ENCODE peak calls at places on chromosomes 11 and 22, in six cellular contexts. C, V, Q, Y, R and X are unnamed samples.

GRCh38 chr11:74639533-74639932 is 47.2 kb downstream of the POLD3 start:
- DNase-seq in C (no peak), V (no peak), Q (no peak), Y (no peak), R (no peak), X (no peak)

GRCh38 chr11:125455851-125456250 is 40.2 kb downstream of the FEZ1 start:
- DNase-seq in C (no peak), V (no peak), Q (no peak), Y (no peak), R (peak; percentile 28), X (no peak)

GRCh38 chr11:43576834-43577521 is 103.6 kb upstream of the HSD17B12 start:
- DNase-seq in C (peak; percentile 34), V (no peak), Q (no peak), Y (peak; percentile 92), R (no peak), X (no peak)

GRCh38 chr22:45336971-45337431 is 27.3 kb downstream of the FAM118A start:
- DNase-seq in C (peak; percentile 78), V (peak; percentile 12), Q (no peak), Y (no peak), R (no peak), X (no peak)

GRCh38 chr11:77188912-77189491 is 61.0 kb downstream of the MYO7A start:
- DNase-seq in C (no peak), V (no peak), Q (no peak), Y (peak; percentile 56), R (no peak), X (no peak)

GRCh38 chr11:126423154-126423553 is 67.7 kb downstream of the ST3GAL4 start:
- DNase-seq in C (no peak), V (no peak), Q (no peak), Y (no peak), R (no peak), X (no peak)

GRCh38 chr11:115284766-115285165 is 219.4 kb downstream of the CADM1 start:
- DNase-seq in C (no peak), V (no peak), Q (no peak), Y (no peak), R (no peak), X (no peak)

GRCh38 chr11:29231586-29231985 is 785.2 kb downstream of the KCNA4 start:
- DNase-seq in C (no peak), V (no peak), Q (no peak), Y (no peak), R (no peak), X (no peak)

GRCh38 chr11:44680982-44681597 is 45.7 kb upstream of the TSPAN18 start:
- DNase-seq in C (no peak), V (no peak), Q (no peak), Y (peak; percentile 47), R (no peak), X (no peak)

GRCh38 chr11:133581091-133581490 is 48.8 kb upstream of the OPCML start:
- DNase-seq in C (no peak), V (no peak), Q (no peak), Y (no peak), R (no peak), X (no peak)

GRCh38 chr11:134164490-134165370 is 59.0 kb downstream of the NCAPD3 start:
- DNase-seq in C (no peak), V (no peak), Q (no peak), Y (peak; percentile 41), R (no peak), X (no peak)

GRCh38 chr11:66409226-66409625 is 11.6 kb upstream of the NPAS4 start:
- DNase-seq in C (no peak), V (no peak), Q (no peak), Y (no peak), R (no peak), X (no peak)

GRCh38 chr11:27459191-27459590 is 13.4 kb downstream of the LGR4 start:
- DNase-seq in C (no peak), V (no peak), Q (no peak), Y (no peak), R (no peak), X (no peak)

GRCh38 chr11:19772480-19772879 is 59.8 kb downstream of the NAV2 start:
- DNase-seq in C (no peak), V (no peak), Q (no peak), Y (peak; percentile 65), R (no peak), X (no peak)

GRCh38 chr22:49853981-49854791 is 542 bp downstream of the ZBED4 start:
- DNase-seq in C (peak; percentile 40), V (no peak), Q (peak; percentile 36), Y (no peak), R (no peak), X (no peak)

GRCh38 chr22:47379037-47379436 is 616.6 kb downstream of the TBC1D22A start:
- DNase-seq in C (no peak), V (no peak), Q (no peak), Y (no peak), R (no peak), X (no peak)

GRCh38 chr11:110474578-110474977 is 44.8 kb downstream of the FDX1 start:
- DNase-seq in C (no peak), V (no peak), Q (no peak), Y (no peak), R (no peak), X (no peak)

GRCh38 chr22:23127788-23128187 is 14.0 kb downstream of the RSPH14 start:
- DNase-seq in C (no peak), V (no peak), Q (no peak), Y (no peak), R (no peak), X (no peak)

GRCh38 chr11:65060913-65061408 is 2.6 kb upstream of the NAALADL1 start:
- DNase-seq in C (no peak), V (no peak), Q (no peak), Y (peak; percentile 62), R (no peak), X (no peak)

GRCh38 chr11:36702330-36703054 is 104.5 kb upstream of the RAG2 start:
- DNase-seq in C (no peak), V (peak; percentile 34), Q (no peak), Y (no peak), R (no peak), X (peak; percentile 16)

GRCh38 chr11:7969756-7970646 is 4.8 kb upstream of the NLRP10 start:
- DNase-seq in C (no peak), V (no peak), Q (no peak), Y (peak; percentile 19), R (no peak), X (no peak)

GRCh38 chr11:116798368-116798767 is 6.7 kb upstream of the APOA5 start:
- DNase-seq in C (no peak), V (no peak), Q (no peak), Y (no peak), R (no peak), X (no peak)

GRCh38 chr22:26404851-26405357 is 24.2 kb upstream of the ASPHD2 start:
- DNase-seq in C (no peak), V (peak; percentile 5), Q (no peak), Y (no peak), R (no peak), X (no peak)

DNA sequence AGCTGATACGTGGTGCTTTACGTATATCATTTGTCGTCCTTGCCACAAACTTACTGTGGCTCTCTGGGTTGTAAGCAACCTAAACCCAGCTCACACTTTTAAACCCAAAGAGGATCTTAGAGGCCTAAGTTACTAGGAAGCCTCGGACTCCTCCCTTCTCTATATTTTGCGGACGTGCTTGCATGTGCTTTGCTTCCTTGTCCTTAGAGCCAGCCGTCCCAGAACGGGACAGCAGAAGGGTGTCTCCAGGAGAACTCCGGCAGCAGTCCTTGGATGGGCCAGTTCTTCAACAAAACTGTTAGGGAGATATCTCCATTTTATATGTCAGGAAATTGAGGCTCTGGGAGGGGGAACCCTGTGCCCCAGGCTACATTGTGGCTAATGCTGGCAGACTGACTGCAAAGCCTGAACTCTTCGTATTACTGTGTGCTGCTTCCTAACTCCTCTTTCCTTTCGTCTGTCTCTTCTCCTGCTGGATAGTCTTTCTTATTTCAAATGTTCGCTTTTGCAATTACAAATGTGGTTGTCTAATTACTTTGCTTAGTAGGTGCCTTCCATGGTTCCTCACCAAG is 33.8 kb downstream of the TNRC6B start:
- DNase-seq in C (no peak), V (no peak), Q (no peak), Y (no peak), R (no peak), X (no peak)
- TF ChIP-seq CTCF in C (no peak), V (no peak), Q (no peak), Y (no peak), R (no peak), X (no peak)

DNA sequence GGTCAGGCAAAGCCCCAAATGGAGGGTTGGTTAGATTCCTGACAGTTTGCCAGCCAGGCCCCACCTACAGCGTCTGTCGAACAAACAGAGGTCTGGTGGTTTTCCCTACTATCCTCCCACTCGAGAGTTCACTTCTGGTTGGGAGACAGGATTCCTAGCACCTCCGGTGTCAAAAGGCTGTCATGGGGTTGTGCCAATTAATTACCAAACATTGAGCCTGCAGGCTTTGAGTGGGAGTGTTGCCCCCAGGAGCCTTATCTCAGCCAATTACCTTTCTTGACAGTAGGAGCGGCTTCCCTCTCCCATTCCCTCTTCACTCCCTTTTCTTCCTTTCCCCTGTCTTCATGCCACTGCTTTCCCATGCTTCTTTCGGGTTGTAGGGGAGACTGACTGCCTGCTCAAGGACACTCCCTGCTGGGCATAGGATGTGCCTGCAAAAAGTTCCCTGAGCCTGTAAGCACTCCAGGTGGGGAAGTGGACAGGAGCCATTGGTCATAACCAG is 4.7 kb upstream of the TTC36 start:
- DNase-seq in C (no peak), V (no peak), Q (no peak), Y (peak; percentile 51), R (no peak), X (no peak)
- TF ChIP-seq CTCF in C (no peak), V (peak; percentile 43), Q (no peak), Y (no peak), R (no peak), X (peak; percentile 36)

DNA sequence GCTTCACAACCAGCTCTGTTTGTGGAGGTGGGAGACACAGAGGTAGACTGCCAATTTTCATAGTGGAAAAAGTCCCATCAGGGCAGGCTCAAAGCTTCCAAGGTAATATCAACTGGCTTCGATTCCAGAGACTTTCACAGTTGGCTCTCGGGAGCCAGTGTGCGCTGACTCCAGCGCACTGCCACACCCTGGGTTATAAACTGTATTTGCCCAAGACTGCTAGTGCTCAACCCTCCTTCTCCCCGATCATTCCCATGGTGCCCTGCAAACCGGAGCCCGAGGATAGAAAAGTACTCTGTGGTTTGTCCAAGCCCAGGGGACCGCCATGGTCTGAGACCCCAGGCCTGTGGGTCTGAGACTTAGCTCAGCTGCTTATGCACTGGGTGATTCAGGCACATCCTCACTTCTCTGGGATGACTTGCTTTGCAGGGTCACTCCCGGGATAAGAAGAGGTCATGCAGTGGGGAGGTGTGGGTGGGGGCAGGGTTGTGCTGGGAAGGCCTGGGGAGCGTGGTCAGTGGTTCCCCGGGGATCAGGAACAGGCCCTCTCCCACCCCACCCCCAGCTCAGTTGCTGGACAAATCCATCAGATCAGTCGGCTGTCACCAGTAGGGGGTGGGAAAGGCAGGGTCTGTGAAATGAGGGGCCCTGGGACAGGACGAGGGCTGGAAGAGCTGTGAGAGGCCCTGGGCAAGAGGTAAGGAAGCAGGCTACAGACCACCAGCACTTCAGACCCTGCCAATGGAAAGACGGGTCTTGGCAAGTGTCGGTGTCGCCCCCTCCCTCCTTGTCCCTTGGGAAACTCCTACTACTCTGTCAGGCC is 26.7 kb upstream of the PICK1 start:
- DNase-seq in C (no peak), V (no peak), Q (no peak), Y (no peak), R (no peak), X (no peak)
- TF ChIP-seq CTCF in C (no peak), V (no peak), Q (no peak), Y (no peak), R (no peak), X (no peak)

DNA sequence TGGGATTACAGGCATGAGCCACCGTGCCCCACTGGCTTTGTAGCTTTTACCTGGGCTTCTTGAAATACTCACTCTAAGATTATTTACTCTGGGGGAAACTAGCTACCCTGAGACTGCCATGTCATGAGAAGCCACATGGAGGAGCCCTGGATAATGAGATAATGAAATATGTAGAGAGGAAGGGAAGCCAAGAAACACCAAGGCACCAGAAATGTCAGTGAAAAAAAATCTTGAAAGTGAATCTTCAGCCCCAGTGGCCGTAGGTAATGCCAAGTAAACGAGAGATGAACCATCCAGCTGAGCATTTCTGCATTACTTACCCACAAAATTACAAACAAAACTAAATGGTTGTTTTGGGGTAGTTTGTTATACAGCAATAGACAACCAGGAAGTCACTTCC is 125.6 kb downstream of the APIP start:
- DNase-seq in C (no peak), V (no peak), Q (no peak), Y (no peak), R (no peak), X (no peak)
- TF ChIP-seq CTCF in C (no peak), V (no peak), Q (no peak), Y (no peak), R (no peak), X (no peak)